ENCODE peak calls at places on chromosomes 6 and 20, in four cellular contexts. One of them, this sample, is unnamed.

GRCh38 chr6:158233214-158233795 is 65.2 kb downstream of the GTF2H5 start:
- DNase-seq in BJ: no peak
- DNase-seq in tibial nerve: no peak
- DNase-seq in HepG2: peak
- DNase-seq in this sample: no peak

GRCh38 chr6:30447237-30447636 is 42.1 kb upstream of the HLA-E start:
- DNase-seq in BJ: no peak
- DNase-seq in tibial nerve: no peak
- DNase-seq in HepG2: peak
- DNase-seq in this sample: no peak

GRCh38 chr6:80348263-80348662 is 241.8 kb downstream of the BCKDHB start:
- DNase-seq in BJ: no peak
- DNase-seq in tibial nerve: no peak
- DNase-seq in HepG2: no peak
- DNase-seq in this sample: no peak

GRCh38 chr6:136076496-136076895 is 173.6 kb downstream of the MTFR2 start:
- DNase-seq in BJ: no peak
- DNase-seq in tibial nerve: no peak
- DNase-seq in HepG2: no peak
- DNase-seq in this sample: no peak

GRCh38 chr6:148577687-148578488 is 168.9 kb upstream of the UST start:
- DNase-seq in BJ: no peak
- DNase-seq in tibial nerve: peak
- DNase-seq in HepG2: peak
- DNase-seq in this sample: no peak

GRCh38 chr6:159578629-159579028 is 114.4 kb downstream of the SOD2 start:
- DNase-seq in BJ: no peak
- DNase-seq in tibial nerve: no peak
- DNase-seq in HepG2: no peak
- DNase-seq in this sample: no peak

GRCh38 chr6:122717350-122717749 is 62.2 kb upstream of the FABP7 start:
- DNase-seq in BJ: no peak
- DNase-seq in tibial nerve: no peak
- DNase-seq in HepG2: no peak
- DNase-seq in this sample: no peak

GRCh38 chr6:131831392-131831791 is 23.6 kb downstream of the ENPP1 start:
- DNase-seq in BJ: no peak
- DNase-seq in tibial nerve: no peak
- DNase-seq in HepG2: no peak
- DNase-seq in this sample: no peak

GRCh38 chr6:80956898-80957297 is 795.6 kb downstream of the TENT5A start:
- DNase-seq in BJ: no peak
- DNase-seq in tibial nerve: no peak
- DNase-seq in HepG2: no peak
- DNase-seq in this sample: no peak

GRCh38 chr20:20820104-20820503 is 107.7 kb upstream of the RALGAPA2 start:
- DNase-seq in BJ: no peak
- DNase-seq in tibial nerve: no peak
- DNase-seq in HepG2: peak
- DNase-seq in this sample: no peak
- TF ChIP-seq CTCF in BJ: peak
- TF ChIP-seq CTCF in tibial nerve: no peak
- TF ChIP-seq CTCF in HepG2: peak
- TF ChIP-seq CTCF in this sample: no peak

GRCh38 chr20:58639182-58640146 is 11.6 kb upstream of the STX16 start:
- DNase-seq in BJ: no peak
- DNase-seq in tibial nerve: no peak
- DNase-seq in HepG2: no peak
- DNase-seq in this sample: no peak
- TF ChIP-seq CTCF in BJ: no peak
- TF ChIP-seq CTCF in tibial nerve: no peak
- TF ChIP-seq CTCF in HepG2: no peak
- TF ChIP-seq CTCF in this sample: no peak

GRCh38 chr20:63754008-63754407 is 14.4 kb downstream of the SLC2A4RG start:
- DNase-seq in BJ: no peak
- DNase-seq in tibial nerve: no peak
- DNase-seq in HepG2: no peak
- DNase-seq in this sample: no peak

GRCh38 chr20:63758152-63758551 is 18.6 kb downstream of the SLC2A4RG start:
- DNase-seq in BJ: no peak
- DNase-seq in tibial nerve: no peak
- DNase-seq in HepG2: no peak
- DNase-seq in this sample: no peak

GRCh38 chr20:63753381-63753780 is 13.8 kb downstream of the SLC2A4RG start:
- DNase-seq in BJ: no peak
- DNase-seq in tibial nerve: no peak
- DNase-seq in HepG2: no peak
- DNase-seq in this sample: no peak

GRCh38 chr20:63756648-63756991 is 17.0 kb downstream of the SLC2A4RG start:
- DNase-seq in BJ: no peak
- DNase-seq in tibial nerve: no peak
- DNase-seq in HepG2: no peak
- DNase-seq in this sample: no peak

GRCh38 chr20:63755933-63756647 is 16.5 kb downstream of the SLC2A4RG start:
- DNase-seq in BJ: no peak
- DNase-seq in tibial nerve: no peak
- DNase-seq in HepG2: no peak
- DNase-seq in this sample: no peak
- TF ChIP-seq CTCF in BJ: no peak
- TF ChIP-seq CTCF in tibial nerve: no peak
- TF ChIP-seq CTCF in HepG2: peak
- TF ChIP-seq CTCF in this sample: no peak

DNA sequence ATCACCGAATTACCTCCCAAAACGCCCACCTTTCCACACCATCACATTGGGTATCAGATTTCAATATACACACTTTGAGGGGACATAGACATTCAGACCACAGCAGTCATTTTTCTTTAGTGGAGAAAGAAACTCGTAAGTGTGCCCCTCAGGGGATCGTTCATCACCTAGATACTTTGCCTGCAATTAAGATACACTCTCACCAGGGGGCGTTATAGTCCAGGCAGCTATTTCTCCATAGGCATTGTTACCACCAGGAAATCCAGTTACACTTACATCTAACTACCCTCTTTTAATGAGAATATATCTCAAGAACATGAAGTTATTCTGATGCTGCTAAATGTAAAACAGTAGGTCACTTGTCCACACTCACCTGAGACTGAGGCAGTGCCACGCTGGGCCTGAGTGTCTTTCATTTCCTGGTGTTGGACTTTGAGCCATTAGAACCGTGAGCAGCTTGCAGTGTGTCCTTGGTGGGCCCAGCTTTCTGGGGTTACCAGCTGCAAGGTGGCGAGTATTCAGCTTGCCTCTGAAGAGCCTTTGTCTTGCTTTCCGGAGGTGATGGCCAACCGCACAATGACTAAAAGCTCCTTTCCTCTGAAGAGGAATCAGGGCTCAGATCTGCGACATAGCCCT is 35.1 kb upstream of the UNC93A start:
- DNase-seq in BJ: no peak
- DNase-seq in tibial nerve: no peak
- DNase-seq in HepG2: no peak
- DNase-seq in this sample: no peak
- TF ChIP-seq CTCF in BJ: no peak
- TF ChIP-seq CTCF in tibial nerve: no peak
- TF ChIP-seq CTCF in HepG2: peak
- TF ChIP-seq CTCF in this sample: no peak

This sample was measured in omental fat pad.